ENCODE peak calls at places on chromosomes 6 and 20, in five cellular contexts. One of them, this sample, is unnamed.

GRCh38 chr20:51639206-51639832 is 96.8 kb upstream of the NFATC2 start:
- DNase-seq in A549: peak
- DNase-seq in K562: peak
- DNase-seq in HCT116: peak
- DNase-seq in endothelial cell of umbilical vein: peak
- DNase-seq in this sample: peak

GRCh38 chr6:144528605-144529425 is 243.7 kb downstream of the UTRN start:
- DNase-seq in K562: peak
- DNase-seq in HCT116: no peak
- DNase-seq in A549: no peak
- DNase-seq in endothelial cell of umbilical vein: no peak
- DNase-seq in this sample: peak

GRCh38 chr6:153237670-153238069 is 106.6 kb upstream of the RGS17 start:
- DNase-seq in HCT116: no peak
- DNase-seq in A549: no peak
- DNase-seq in endothelial cell of umbilical vein: no peak
- DNase-seq in K562: no peak
- DNase-seq in this sample: no peak

GRCh38 chr20:54633903-54634302 is 158.5 kb downstream of the DOK5 start:
- DNase-seq in endothelial cell of umbilical vein: no peak
- DNase-seq in K562: no peak
- DNase-seq in HCT116: no peak
- DNase-seq in A549: no peak
- DNase-seq in this sample: peak

GRCh38 chr20:2468581-2469407 is 1.8 kb downstream of the SNRPB start:
- DNase-seq in HCT116: no peak
- DNase-seq in K562: no peak
- DNase-seq in A549: no peak
- DNase-seq in endothelial cell of umbilical vein: no peak
- DNase-seq in this sample: no peak

GRCh38 chr20:36098364-36098763 is 56.2 kb upstream of the EPB41L1 start:
- DNase-seq in A549: no peak
- DNase-seq in endothelial cell of umbilical vein: peak
- DNase-seq in HCT116: no peak
- DNase-seq in K562: no peak
- DNase-seq in this sample: peak

GRCh38 chr6:44016131-44016870 is 111.0 kb downstream of the MRPL14 start:
- DNase-seq in K562: no peak
- DNase-seq in endothelial cell of umbilical vein: no peak
- DNase-seq in HCT116: no peak
- DNase-seq in A549: no peak
- DNase-seq in this sample: no peak

GRCh38 chr6:72757048-72757447 is 135.2 kb downstream of the KCNQ5 start:
- DNase-seq in endothelial cell of umbilical vein: no peak
- DNase-seq in HCT116: no peak
- DNase-seq in A549: no peak
- DNase-seq in K562: no peak
- DNase-seq in this sample: no peak

GRCh38 chr6:148085651-148086321 is 256.9 kb upstream of the SASH1 start:
- DNase-seq in endothelial cell of umbilical vein: no peak
- DNase-seq in A549: no peak
- DNase-seq in K562: no peak
- DNase-seq in HCT116: no peak
- DNase-seq in this sample: no peak

GRCh38 chr20:49633643-49634042 is 65.7 kb upstream of the PTGIS start:
- DNase-seq in A549: no peak
- DNase-seq in endothelial cell of umbilical vein: no peak
- DNase-seq in K562: no peak
- DNase-seq in HCT116: no peak
- DNase-seq in this sample: no peak
- TF ChIP-seq POLR2A in A549: no peak
- TF ChIP-seq POLR2A in endothelial cell of umbilical vein: no peak
- TF ChIP-seq POLR2A in K562: no peak
- TF ChIP-seq POLR2A in HCT116: no peak
- TF ChIP-seq POLR2A in this sample: no peak

GRCh38 chr6:36478051-36478526 is 35.3 kb downstream of the KCTD20 start:
- DNase-seq in HCT116: no peak
- DNase-seq in K562: peak
- DNase-seq in endothelial cell of umbilical vein: peak
- DNase-seq in A549: no peak
- DNase-seq in this sample: peak
- TF ChIP-seq CTCF in HCT116: no peak
- TF ChIP-seq CTCF in K562: no peak
- TF ChIP-seq CTCF in endothelial cell of umbilical vein: no peak
- TF ChIP-seq CTCF in A549: no peak
- TF ChIP-seq CTCF in this sample: no peak

GRCh38 chr6:47302043-47302442 is 7.7 kb downstream of the TNFRSF21 start:
- DNase-seq in A549: no peak
- DNase-seq in endothelial cell of umbilical vein: no peak
- DNase-seq in HCT116: no peak
- DNase-seq in K562: no peak
- DNase-seq in this sample: no peak
- TF ChIP-seq MAX in A549: no peak
- TF ChIP-seq MAX in endothelial cell of umbilical vein: no peak
- TF ChIP-seq MAX in HCT116: no peak
- TF ChIP-seq MAX in K562: no peak
- TF ChIP-seq MAX in this sample: no peak

GRCh38 chr6:142927904-142928303 is 17.1 kb downstream of the HIVEP2 start:
- DNase-seq in endothelial cell of umbilical vein: no peak
- DNase-seq in A549: no peak
- DNase-seq in K562: no peak
- DNase-seq in HCT116: no peak
- DNase-seq in this sample: no peak
- TF ChIP-seq POLR2A in endothelial cell of umbilical vein: no peak
- TF ChIP-seq POLR2A in A549: no peak
- TF ChIP-seq POLR2A in K562: no peak
- TF ChIP-seq POLR2A in HCT116: no peak
- TF ChIP-seq POLR2A in this sample: no peak

DNA sequence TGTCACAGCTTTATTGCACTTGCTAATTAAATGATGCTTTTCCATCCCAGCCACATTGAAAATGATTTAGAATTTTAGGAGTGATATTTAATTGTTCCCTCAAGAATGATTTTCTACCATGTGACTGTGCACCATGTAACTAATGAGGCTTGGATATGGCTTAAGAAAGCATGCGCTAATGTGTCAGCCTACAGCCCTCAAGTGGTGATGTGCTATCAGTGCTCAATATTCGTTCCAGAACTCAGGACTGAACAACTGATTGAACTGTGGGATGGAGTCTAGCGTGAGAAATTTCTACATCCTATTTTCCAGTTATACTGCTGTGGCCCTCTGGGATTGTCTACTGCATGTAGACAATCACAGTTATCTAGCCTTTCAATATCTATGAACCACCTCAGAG is 71.5 kb downstream of the PKIB start:
- DNase-seq in HCT116: no peak
- DNase-seq in K562: no peak
- DNase-seq in A549: peak
- DNase-seq in endothelial cell of umbilical vein: no peak
- DNase-seq in this sample: no peak
- TF ChIP-seq CTCF in HCT116: no peak
- TF ChIP-seq CTCF in K562: no peak
- TF ChIP-seq CTCF in A549: no peak
- TF ChIP-seq CTCF in endothelial cell of umbilical vein: no peak
- TF ChIP-seq CTCF in this sample: no peak

DNA sequence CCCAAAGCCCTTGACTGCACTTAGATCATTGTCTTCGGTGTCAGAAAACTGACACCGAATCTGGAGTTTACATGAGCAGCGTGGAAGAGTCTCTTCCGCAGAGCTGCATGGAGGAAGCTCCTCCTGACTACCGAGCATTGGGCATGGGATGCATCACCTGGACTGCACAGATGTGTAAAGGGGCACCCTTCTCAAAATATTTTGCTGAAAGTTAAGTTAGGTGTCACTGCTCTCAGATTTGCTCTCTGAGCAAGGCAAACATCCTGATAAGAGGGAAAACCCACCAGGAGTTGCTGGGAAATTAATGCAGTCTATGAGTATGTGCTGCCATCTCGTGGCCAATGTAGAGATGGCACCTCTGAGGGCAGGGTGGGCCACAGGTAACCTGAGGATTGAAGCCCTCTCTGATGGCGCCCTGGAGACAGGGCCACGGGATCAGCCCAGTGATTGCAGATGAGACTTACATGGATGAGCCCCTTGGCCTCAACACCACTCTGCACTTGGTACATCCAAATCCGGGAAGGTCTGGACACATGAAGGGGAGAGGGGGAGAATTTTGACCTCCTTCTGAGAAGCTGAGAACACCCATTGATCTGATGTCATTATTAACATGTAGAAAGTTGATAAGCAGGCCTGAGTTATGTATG is 129.9 kb downstream of the LPA start:
- DNase-seq in K562: peak
- DNase-seq in HCT116: peak
- DNase-seq in endothelial cell of umbilical vein: peak
- DNase-seq in A549: peak
- DNase-seq in this sample: peak
- TF ChIP-seq MAX in K562: no peak
- TF ChIP-seq MAX in HCT116: no peak
- TF ChIP-seq MAX in endothelial cell of umbilical vein: no peak
- TF ChIP-seq MAX in A549: no peak
- TF ChIP-seq MAX in this sample: no peak

DNA sequence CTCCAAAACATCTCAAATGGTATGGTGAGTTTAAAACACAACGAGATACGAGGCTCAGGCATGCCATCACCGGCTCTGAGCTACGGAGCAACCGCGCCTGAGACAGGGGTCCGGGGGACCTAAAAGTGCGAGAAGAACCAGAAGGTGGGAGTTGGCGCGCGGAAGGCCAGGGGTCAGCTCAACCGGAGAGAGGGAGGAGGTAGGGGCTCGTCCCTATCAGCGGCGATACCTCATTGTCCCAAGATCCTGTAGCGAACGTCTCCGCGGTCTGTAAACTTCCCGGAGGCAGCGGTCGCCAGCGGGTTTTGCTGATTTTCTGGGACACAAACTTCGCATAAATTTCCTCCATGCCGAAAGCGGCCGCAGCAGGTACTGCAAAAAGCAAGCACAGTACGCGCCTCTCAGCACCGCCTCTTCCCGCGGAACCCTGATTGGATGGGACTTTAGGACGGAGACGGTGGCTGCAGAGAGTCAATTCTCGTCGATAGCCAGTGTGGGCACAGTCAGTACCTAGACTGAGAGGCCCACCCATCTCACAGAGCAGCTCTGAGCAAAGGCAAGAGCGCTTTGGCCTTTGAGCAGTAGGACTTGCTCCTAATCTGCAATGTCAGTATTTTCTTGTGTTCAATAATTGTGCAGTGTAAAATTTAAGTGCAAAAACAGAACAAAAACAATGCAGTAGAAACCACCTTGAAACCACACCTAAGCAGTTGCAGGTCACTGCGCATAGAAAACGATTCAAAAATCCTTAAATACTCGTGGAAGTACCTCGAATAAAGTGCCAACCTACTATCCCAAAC is at the start of gene NUP43:
- DNase-seq in A549: peak
- DNase-seq in endothelial cell of umbilical vein: peak
- DNase-seq in K562: peak
- DNase-seq in HCT116: peak
- DNase-seq in this sample: peak
- TF ChIP-seq POLR2A in A549: peak
- TF ChIP-seq POLR2A in endothelial cell of umbilical vein: peak
- TF ChIP-seq POLR2A in K562: peak
- TF ChIP-seq POLR2A in HCT116: peak
- TF ChIP-seq POLR2A in this sample: peak

DNA sequence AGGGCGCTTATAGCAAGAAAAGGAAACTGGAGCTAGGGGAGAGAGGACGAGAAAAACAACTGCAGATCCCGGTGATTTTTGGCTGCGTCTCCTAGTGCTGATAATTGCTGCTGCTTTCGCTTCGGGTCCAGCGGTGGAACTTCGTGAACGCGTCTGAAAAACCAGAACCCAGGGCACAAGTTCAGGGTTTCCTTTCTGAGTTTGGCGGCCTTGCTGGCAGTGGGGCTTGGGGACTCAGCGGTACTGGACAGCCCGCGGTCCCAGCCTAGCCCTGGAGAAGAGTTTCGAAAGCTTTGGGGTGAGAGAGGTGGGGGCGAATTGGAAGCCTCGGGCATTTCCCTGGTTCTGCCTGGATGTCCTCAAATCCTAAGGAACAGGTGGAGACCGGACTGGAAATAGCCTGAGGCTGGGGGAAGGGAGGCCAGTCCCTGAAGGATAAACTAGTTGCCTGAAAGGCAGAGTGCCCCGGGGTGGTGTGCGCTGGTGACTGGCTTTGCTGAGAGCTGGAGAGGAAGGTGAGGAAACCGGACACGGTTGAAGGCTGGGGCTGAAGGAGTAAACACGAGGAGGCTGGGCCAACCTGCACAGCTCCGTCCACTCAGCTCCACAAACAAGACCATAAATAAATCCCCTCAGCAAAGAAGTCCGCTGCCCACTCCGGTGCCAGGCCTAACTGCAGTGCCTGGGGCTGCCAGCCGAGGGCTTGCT is 857 bp downstream of the GMPR start:
- DNase-seq in endothelial cell of umbilical vein: peak
- DNase-seq in HCT116: no peak
- DNase-seq in K562: peak
- DNase-seq in A549: no peak
- DNase-seq in this sample: peak
- TF ChIP-seq CTCF in endothelial cell of umbilical vein: peak
- TF ChIP-seq CTCF in HCT116: peak
- TF ChIP-seq CTCF in K562: peak
- TF ChIP-seq CTCF in A549: no peak
- TF ChIP-seq CTCF in this sample: peak